ENCODE peak calls at places on chromosomes 11 and 22, in nine cellular contexts. I, M, F, V, R, H, N, U and E are unnamed samples.

GRCh38 chr11:47376543-47377371 is 1.6 kb downstream of the SPI1 start:
- DNase-seq in H (no peak), F (peak; percentile 53), M (no peak), R (no peak), U (no peak), N (no peak), I (no peak), V (no peak), E (peak; percentile 76)

GRCh38 chr11:9150501-9150900 is 59.1 kb upstream of the SCUBE2 start:
- DNase-seq in U (no peak), N (peak; percentile 66), F (no peak), M (no peak), V (no peak), I (no peak), R (peak; percentile 53), H (peak; percentile 95), E (no peak)

GRCh38 chr11:122439911-122440782 is 215.4 kb upstream of the UBASH3B start:
- DNase-seq in F (peak; percentile 35), M (no peak), U (peak; percentile 12), R (no peak), H (peak; percentile 45), I (no peak), V (peak; percentile 42), N (peak; percentile 62), E (no peak)

GRCh38 chr22:22391543-22391942 is 117.0 kb downstream of the ZNF280B start:
- DNase-seq in F (no peak), I (no peak), N (no peak), R (no peak), M (no peak), H (no peak), V (no peak), U (no peak), E (peak; percentile 56)

GRCh38 chr11:120998581-120998980 is 25.3 kb upstream of the TBCEL start:
- DNase-seq in M (no peak), U (no peak), V (no peak), F (no peak), N (no peak), I (no peak), H (no peak), R (no peak), E (no peak)

GRCh38 chr11:113197456-113197855 is 116.9 kb upstream of the TTC12 start:
- DNase-seq in H (no peak), N (no peak), M (no peak), F (no peak), I (no peak), R (no peak), V (no peak), U (no peak), E (no peak)

GRCh38 chr22:28268176-28268575 is 349.1 kb upstream of the PITPNB start:
- DNase-seq in H (no peak), U (no peak), R (no peak), V (no peak), N (peak; percentile 19), I (no peak), F (no peak), M (no peak), E (no peak)

GRCh38 chr11:58179648-58180047 is 9.2 kb upstream of the OR9Q2 start:
- DNase-seq in F (peak; percentile 13), U (no peak), M (no peak), I (no peak), H (no peak), V (no peak), R (no peak), N (no peak), E (no peak)

GRCh38 chr11:121931748-121932352 is 184.2 kb downstream of the BLID start:
- DNase-seq in F (no peak), R (no peak), I (no peak), H (peak; percentile 7), M (no peak), U (no peak), N (no peak), V (no peak), E (no peak)

GRCh38 chr11:111456859-111457730 is 55.1 kb downstream of the BTG4 start:
- DNase-seq in M (no peak), V (no peak), R (no peak), F (no peak), I (peak; percentile 3), U (no peak), H (no peak), N (no peak), E (peak; percentile 81)

GRCh38 chr11:3929232-3929631 is 73.8 kb downstream of the STIM1 start:
- DNase-seq in R (no peak), F (no peak), N (no peak), I (no peak), U (no peak), V (no peak), H (peak; percentile 49), M (no peak), E (no peak)

GRCh38 chr11:35464308-35464707 is 45.0 kb upstream of the SLC1A2 start:
- DNase-seq in I (no peak), N (no peak), F (no peak), M (no peak), H (no peak), R (no peak), V (no peak), U (peak; percentile 21), E (no peak)
- TF ChIP-seq CTCF in I (no peak), N (peak; percentile 38), F (no peak), M (peak; percentile 22), H (peak; percentile 30), R (peak; percentile 32), V (no peak), U (no peak), E (peak; percentile 60)

GRCh38 chr11:11620966-11621880 is 582 bp downstream of the GALNT18 start:
- DNase-seq in N (peak; percentile 3), R (no peak), H (peak; percentile 44), V (peak; percentile 62), F (peak; percentile 58), U (no peak), M (peak; percentile 19), I (peak; percentile 42), E (no peak)

GRCh38 chr11:11620251-11620965 is 1.4 kb downstream of the GALNT18 start:
- DNase-seq in M (peak; percentile 38), H (peak; percentile 12), V (peak; percentile 73), N (peak; percentile 2), I (peak; percentile 20), R (no peak), F (peak; percentile 55), U (peak; percentile 52), E (no peak)

GRCh38 chr11:11622772-11623531 is 1.1 kb upstream of the GALNT18 start:
- DNase-seq in R (no peak), F (no peak), I (no peak), V (no peak), H (no peak), M (no peak), N (no peak), U (no peak), E (no peak)

GRCh38 chr11:11624206-11624605 is 2.4 kb upstream of the GALNT18 start:
- DNase-seq in R (no peak), M (no peak), V (no peak), I (no peak), F (no peak), U (no peak), N (no peak), H (no peak), E (no peak)

DNA sequence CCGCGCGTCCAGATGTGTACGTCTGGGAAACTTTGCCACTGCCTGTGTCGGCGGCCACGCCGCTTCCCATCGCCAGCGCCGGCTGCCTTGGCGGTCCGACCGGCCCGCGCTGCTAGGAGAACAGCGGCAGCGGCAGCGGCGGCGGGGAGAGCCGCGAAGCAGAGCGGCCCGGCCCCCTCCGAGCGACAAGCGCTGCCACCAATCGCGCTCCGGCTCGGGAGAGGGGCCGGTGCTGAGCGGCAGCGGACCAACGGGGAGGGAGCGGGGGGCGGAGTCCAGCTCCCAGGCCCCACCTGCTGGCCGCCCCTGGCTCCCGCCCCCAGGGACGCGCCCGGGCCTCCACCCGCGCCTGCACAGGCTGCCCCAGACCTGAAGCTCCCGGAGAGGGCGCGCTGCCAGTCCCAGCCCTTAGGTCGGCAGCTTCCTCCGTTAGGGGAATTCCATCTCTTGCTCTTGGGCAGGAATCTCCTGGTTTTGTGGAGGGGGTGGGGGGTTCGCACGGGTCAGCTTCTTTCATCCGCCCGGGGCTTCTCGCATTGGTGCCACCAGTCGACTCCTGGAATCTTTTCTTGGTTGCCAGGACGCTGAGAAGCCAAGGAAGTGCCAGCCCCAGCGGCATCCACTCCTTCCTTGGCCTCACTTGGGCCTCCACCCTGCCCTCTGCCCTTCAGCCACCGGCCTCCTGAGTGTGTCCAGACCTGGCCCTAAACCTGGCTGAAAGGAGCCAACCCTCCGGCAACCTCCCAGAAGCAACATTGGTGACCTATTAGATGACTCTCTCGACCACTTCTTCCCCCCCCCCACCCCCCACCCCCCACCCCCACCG is at the start of gene GALNT18:
- DNase-seq in N (peak; percentile 88), H (peak; percentile 90), U (peak; percentile 96), V (peak; percentile 93), R (peak; percentile 80), I (peak; percentile 99), F (peak; percentile 94), M (peak; percentile 87), E (peak; percentile 98)
- TF ChIP-seq CTCF in N (peak; percentile 34), H (peak; percentile 50), U (peak; percentile 75), V (peak; percentile 48), R (peak; percentile 41), I (peak; percentile 26), F (peak; percentile 67), M (peak; percentile 55), E (peak; percentile 65)

GRCh38 chr11:131223198-131223975 is 147.0 kb upstream of the NTM start:
- DNase-seq in V (no peak), I (no peak), M (no peak), H (no peak), N (no peak), U (no peak), F (no peak), R (no peak), E (no peak)

GRCh38 chr11:131218542-131218941 is 151.9 kb upstream of the NTM start:
- DNase-seq in U (no peak), H (no peak), R (no peak), N (no peak), I (no peak), M (no peak), V (no peak), F (no peak), E (no peak)

GRCh38 chr11:131217313-131218297 is 152.8 kb upstream of the NTM start:
- DNase-seq in N (no peak), R (peak; percentile 3), M (no peak), H (peak; percentile 21), V (peak; percentile 43), U (peak; percentile 26), I (no peak), F (no peak), E (no peak)
- TF ChIP-seq CTCF in N (no peak), R (peak; percentile 57), M (peak; percentile 29), H (peak; percentile 61), V (no peak), U (no peak), I (peak; percentile 64), F (peak; percentile 61), E (peak; percentile 39)

DNA sequence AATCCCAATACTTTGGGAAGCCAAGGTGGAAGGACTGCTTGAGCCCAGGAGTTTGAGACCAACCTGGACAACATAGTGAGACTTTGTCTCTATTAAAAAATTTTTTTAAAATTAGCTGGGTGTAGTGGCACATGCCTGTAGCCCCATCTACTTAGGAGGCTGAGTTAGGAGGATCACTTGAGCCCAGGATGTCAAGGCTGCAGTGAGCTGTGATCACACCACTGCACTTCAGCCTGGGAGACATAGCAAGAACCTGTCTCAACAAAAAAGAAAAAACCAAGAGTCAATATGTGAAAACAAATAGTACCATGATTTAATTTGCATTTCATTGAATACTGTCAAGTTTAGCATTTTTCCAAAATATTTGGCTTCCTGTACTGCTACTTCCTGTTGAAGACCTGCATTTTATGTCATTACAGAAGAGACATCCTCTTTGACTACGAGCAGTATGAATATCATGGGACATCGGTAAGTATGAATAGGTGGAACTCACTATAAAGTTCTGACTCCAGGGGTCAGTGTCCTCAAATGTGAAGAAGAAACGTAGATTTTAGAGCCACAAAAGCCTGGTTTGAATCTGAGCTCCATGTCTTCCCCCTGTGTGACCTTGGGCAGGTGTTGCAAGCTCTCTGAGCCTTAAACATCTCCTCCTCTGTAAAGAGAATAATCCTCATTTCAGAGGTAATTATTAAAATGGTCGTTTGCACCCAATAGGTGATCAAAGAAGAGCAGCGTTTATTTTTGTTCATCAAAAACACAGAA is 16.0 kb downstream of the CDC45 start:
- DNase-seq in M (no peak), U (peak; percentile 18), F (no peak), I (no peak), R (no peak), V (no peak), H (peak; percentile 50), N (no peak), E (no peak)
- TF ChIP-seq CTCF in M (peak; percentile 15), U (peak; percentile 41), F (peak; percentile 49), I (peak; percentile 8), R (peak; percentile 38), V (no peak), H (peak; percentile 26), N (no peak), E (peak; percentile 52)